ENCODE peak calls at places on chromosomes 16 and 17, in eight cellular contexts. One of them, this sample, is unnamed.
A peak's percentile ranks its signal among the peaks of the same experiment; 100 is the strongest.

GRCh38 chr17:83118071-83118841 is 38.8 kb downstream of the METRNL start:
- DNase-seq in right lobe of liver: peak; percentile 28
- DNase-seq in left lung: no peak
- DNase-seq in left ventricle myocardium inferior: peak; percentile 9
- DNase-seq in B cell: no peak
- DNase-seq in A549: no peak
- DNase-seq in mucosa of descending colon: no peak
- DNase-seq in breast epithelium: no peak
- DNase-seq in this sample: no peak

GRCh38 chr17:9360610-9361571 is 214.7 kb downstream of the STX8 start:
- DNase-seq in right lobe of liver: peak; percentile 82
- DNase-seq in left lung: no peak
- DNase-seq in left ventricle myocardium inferior: no peak
- DNase-seq in B cell: no peak
- DNase-seq in A549: peak; percentile 83
- DNase-seq in mucosa of descending colon: peak; percentile 4
- DNase-seq in breast epithelium: no peak
- DNase-seq in this sample: no peak

GRCh38 chr17:32854177-32854576 is 22.7 kb downstream of the MYO1D start:
- DNase-seq in right lobe of liver: no peak
- DNase-seq in left lung: no peak
- DNase-seq in left ventricle myocardium inferior: no peak
- DNase-seq in B cell: no peak
- DNase-seq in A549: no peak
- DNase-seq in mucosa of descending colon: no peak
- DNase-seq in breast epithelium: no peak
- DNase-seq in this sample: no peak

GRCh38 chr17:15262291-15263205 is 2.6 kb downstream of the PMP22 start:
- DNase-seq in right lobe of liver: peak; percentile 72
- DNase-seq in left lung: peak; percentile 91
- DNase-seq in left ventricle myocardium inferior: peak; percentile 92
- DNase-seq in B cell: no peak
- DNase-seq in A549: peak; percentile 98
- DNase-seq in mucosa of descending colon: peak; percentile 86
- DNase-seq in breast epithelium: peak; percentile 80
- DNase-seq in this sample: no peak

GRCh38 chr16:86834451-86835035 is 256.2 kb downstream of the FOXL1 start:
- DNase-seq in right lobe of liver: no peak
- DNase-seq in left lung: no peak
- DNase-seq in left ventricle myocardium inferior: no peak
- DNase-seq in B cell: no peak
- DNase-seq in A549: peak; percentile 19
- DNase-seq in mucosa of descending colon: no peak
- DNase-seq in breast epithelium: no peak
- DNase-seq in this sample: no peak

GRCh38 chr16:88760424-88761142 is 24.4 kb downstream of the PIEZO1 start:
- DNase-seq in right lobe of liver: no peak
- DNase-seq in left lung: no peak
- DNase-seq in left ventricle myocardium inferior: no peak
- DNase-seq in B cell: peak; percentile 27
- DNase-seq in A549: no peak
- DNase-seq in mucosa of descending colon: peak; percentile 72
- DNase-seq in breast epithelium: no peak
- DNase-seq in this sample: no peak

GRCh38 chr17:36602030-36602737 is 801 bp downstream of the MRM1 start:
- DNase-seq in right lobe of liver: no peak
- DNase-seq in left lung: no peak
- DNase-seq in left ventricle myocardium inferior: no peak
- DNase-seq in B cell: no peak
- DNase-seq in A549: peak; percentile 22
- DNase-seq in mucosa of descending colon: peak; percentile 43
- DNase-seq in breast epithelium: no peak
- DNase-seq in this sample: no peak

GRCh38 chr17:56131431-56131830 is 21.8 kb upstream of the ANKFN1 start:
- DNase-seq in right lobe of liver: no peak
- DNase-seq in left lung: no peak
- DNase-seq in left ventricle myocardium inferior: no peak
- DNase-seq in B cell: no peak
- DNase-seq in A549: no peak
- DNase-seq in mucosa of descending colon: no peak
- DNase-seq in breast epithelium: no peak
- DNase-seq in this sample: no peak

GRCh38 chr16:89107209-89107582 is 13.5 kb downstream of the ACSF3 start:
- DNase-seq in right lobe of liver: no peak
- DNase-seq in left lung: no peak
- DNase-seq in left ventricle myocardium inferior: no peak
- DNase-seq in B cell: no peak
- DNase-seq in A549: no peak
- DNase-seq in mucosa of descending colon: no peak
- DNase-seq in breast epithelium: no peak
- DNase-seq in this sample: no peak

GRCh38 chr17:35387496-35387895 is 14.1 kb upstream of the SLFN11 start:
- DNase-seq in right lobe of liver: no peak
- DNase-seq in left lung: no peak
- DNase-seq in left ventricle myocardium inferior: no peak
- DNase-seq in B cell: no peak
- DNase-seq in A549: no peak
- DNase-seq in mucosa of descending colon: no peak
- DNase-seq in breast epithelium: no peak
- DNase-seq in this sample: no peak

DNA sequence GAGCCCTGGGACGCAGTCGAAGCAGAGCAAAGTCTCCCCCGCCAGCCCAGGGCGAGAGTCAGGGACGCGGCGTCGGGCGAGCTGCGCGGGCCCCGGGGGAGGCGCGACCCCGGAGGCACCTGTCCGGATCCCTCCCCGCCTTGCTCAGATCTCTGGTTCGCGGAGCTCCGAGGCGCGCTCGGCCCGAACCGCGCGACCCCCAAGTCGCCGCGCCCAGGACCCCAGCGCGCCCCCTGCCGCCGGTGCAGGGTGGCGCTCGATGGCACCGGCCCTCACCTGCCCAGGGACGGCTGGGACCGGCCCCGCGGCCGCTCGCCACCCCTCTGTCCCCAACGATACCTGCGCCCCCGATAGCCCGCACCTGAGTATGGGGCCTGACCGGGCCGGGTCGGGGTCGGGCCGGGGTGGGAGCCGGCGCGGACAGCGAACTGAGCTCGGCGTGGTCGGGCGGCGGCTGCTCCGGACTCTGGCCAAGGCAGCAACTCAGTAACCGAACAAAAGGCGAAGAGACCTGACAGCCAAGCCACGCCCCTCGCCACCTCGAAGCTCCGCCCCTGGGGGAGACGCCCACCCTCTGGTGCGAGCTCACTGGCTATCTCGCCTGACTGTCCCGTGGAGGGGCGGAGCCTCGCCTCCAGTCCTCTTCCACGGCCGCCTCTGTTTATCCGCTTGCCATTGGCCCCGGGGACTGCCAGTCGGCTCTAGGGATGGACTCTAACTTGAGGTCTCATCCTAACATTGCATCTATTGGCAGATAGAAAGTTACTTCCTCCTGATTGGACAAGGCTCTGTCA is at the start of gene JUP:
- DNase-seq in right lobe of liver: peak; percentile 100
- DNase-seq in left lung: peak; percentile 99
- DNase-seq in left ventricle myocardium inferior: peak; percentile 100
- DNase-seq in B cell: peak; percentile 96
- DNase-seq in A549: peak; percentile 100
- DNase-seq in mucosa of descending colon: peak; percentile 100
- DNase-seq in breast epithelium: peak; percentile 100
- DNase-seq in this sample: peak; percentile 95
- TF ChIP-seq CTCF in right lobe of liver: peak; percentile 86
- TF ChIP-seq CTCF in left lung: peak; percentile 59
- TF ChIP-seq CTCF in left ventricle myocardium inferior: peak; percentile 78
- TF ChIP-seq CTCF in B cell: peak; percentile 78
- TF ChIP-seq CTCF in A549: peak; percentile 96
- TF ChIP-seq CTCF in mucosa of descending colon: no peak
- TF ChIP-seq CTCF in breast epithelium: no peak
- TF ChIP-seq CTCF in this sample: peak; percentile 46

GRCh38 chr17:40726919-40727318 is 23.4 kb upstream of the KRT24 start:
- DNase-seq in right lobe of liver: no peak
- DNase-seq in left lung: no peak
- DNase-seq in left ventricle myocardium inferior: no peak
- DNase-seq in B cell: no peak
- DNase-seq in A549: peak; percentile 20
- DNase-seq in mucosa of descending colon: no peak
- DNase-seq in breast epithelium: no peak
- DNase-seq in this sample: no peak
- TF ChIP-seq CTCF in right lobe of liver: peak; percentile 53
- TF ChIP-seq CTCF in left lung: peak; percentile 24
- TF ChIP-seq CTCF in left ventricle myocardium inferior: peak; percentile 36
- TF ChIP-seq CTCF in B cell: no peak
- TF ChIP-seq CTCF in A549: peak; percentile 53
- TF ChIP-seq CTCF in mucosa of descending colon: no peak
- TF ChIP-seq CTCF in breast epithelium: no peak
- TF ChIP-seq CTCF in this sample: peak; percentile 8

GRCh38 chr16:74775255-74775654 is 635 bp upstream of the FA2H start:
- DNase-seq in right lobe of liver: no peak
- DNase-seq in left lung: no peak
- DNase-seq in left ventricle myocardium inferior: no peak
- DNase-seq in B cell: no peak
- DNase-seq in A549: no peak
- DNase-seq in mucosa of descending colon: no peak
- DNase-seq in breast epithelium: no peak
- DNase-seq in this sample: no peak

GRCh38 chr16:74773431-74774222 is 993 bp downstream of the FA2H start:
- DNase-seq in right lobe of liver: no peak
- DNase-seq in left lung: no peak
- DNase-seq in left ventricle myocardium inferior: no peak
- DNase-seq in B cell: no peak
- DNase-seq in A549: no peak
- DNase-seq in mucosa of descending colon: peak; percentile 55
- DNase-seq in breast epithelium: no peak
- DNase-seq in this sample: no peak

GRCh38 chr16:74776926-74777325 is 2.3 kb upstream of the FA2H start:
- DNase-seq in right lobe of liver: no peak
- DNase-seq in left lung: no peak
- DNase-seq in left ventricle myocardium inferior: no peak
- DNase-seq in B cell: no peak
- DNase-seq in A549: no peak
- DNase-seq in mucosa of descending colon: no peak
- DNase-seq in breast epithelium: no peak
- DNase-seq in this sample: no peak

GRCh38 chr16:74771656-74772315 is 2.8 kb downstream of the FA2H start:
- DNase-seq in right lobe of liver: no peak
- DNase-seq in left lung: no peak
- DNase-seq in left ventricle myocardium inferior: no peak
- DNase-seq in B cell: peak; percentile 49
- DNase-seq in A549: no peak
- DNase-seq in mucosa of descending colon: no peak
- DNase-seq in breast epithelium: no peak
- DNase-seq in this sample: peak; percentile 83

DNA sequence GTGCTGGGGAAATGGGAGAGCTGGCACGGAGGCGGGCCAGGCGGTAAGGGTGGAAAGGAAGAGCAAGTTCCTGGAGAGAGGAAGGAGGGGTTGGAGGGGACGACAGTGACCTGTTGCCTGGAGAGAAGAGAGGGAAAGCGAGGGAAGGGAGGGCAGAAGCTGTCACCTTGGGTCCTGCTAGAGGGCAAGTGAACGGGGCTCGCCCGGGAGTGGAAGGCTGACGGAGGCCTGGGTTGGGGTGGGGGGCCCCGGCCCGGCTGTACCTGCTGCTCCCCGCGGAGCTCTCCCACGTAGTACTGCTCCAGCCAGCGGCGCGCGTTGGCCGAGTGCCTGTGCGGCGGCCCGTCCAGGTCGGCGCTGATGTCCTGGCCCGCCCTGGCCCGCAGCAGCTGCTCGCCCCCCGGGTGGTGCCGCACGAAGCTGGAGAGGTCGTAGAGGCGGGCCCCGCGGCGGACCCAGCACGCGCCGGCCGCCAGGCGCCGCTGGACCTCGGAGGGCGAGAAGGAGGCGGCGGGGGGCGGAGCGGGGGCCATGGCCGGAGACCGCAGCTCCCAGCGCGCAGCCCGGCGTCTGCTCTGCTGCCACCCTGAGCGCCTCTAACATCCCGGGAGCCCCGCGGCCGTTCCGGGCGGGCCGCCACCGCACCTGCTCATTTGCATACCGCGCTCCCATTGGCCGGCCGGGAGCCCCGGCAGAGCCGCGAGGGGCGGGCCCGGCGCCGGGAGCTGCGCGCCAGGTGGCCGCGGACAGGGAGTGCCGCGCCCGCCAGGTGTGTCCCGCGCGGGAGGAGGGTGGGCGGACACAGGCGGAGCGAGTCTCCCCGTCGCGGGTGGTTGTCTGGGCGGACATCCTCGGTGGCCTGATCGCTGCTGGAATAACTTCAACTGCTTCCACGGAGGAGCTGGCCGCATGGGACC is at the start of gene FA2H:
- DNase-seq in right lobe of liver: peak; percentile 82
- DNase-seq in left lung: peak; percentile 81
- DNase-seq in left ventricle myocardium inferior: peak; percentile 49
- DNase-seq in B cell: peak; percentile 93
- DNase-seq in A549: peak; percentile 71
- DNase-seq in mucosa of descending colon: peak; percentile 92
- DNase-seq in breast epithelium: peak; percentile 87
- DNase-seq in this sample: peak; percentile 91
- TF ChIP-seq CTCF in right lobe of liver: peak; percentile 28
- TF ChIP-seq CTCF in left lung: peak; percentile 35
- TF ChIP-seq CTCF in left ventricle myocardium inferior: peak; percentile 49
- TF ChIP-seq CTCF in B cell: peak; percentile 23
- TF ChIP-seq CTCF in A549: peak; percentile 50
- TF ChIP-seq CTCF in mucosa of descending colon: peak; percentile 32
- TF ChIP-seq CTCF in breast epithelium: no peak
- TF ChIP-seq CTCF in this sample: peak; percentile 38

DNA sequence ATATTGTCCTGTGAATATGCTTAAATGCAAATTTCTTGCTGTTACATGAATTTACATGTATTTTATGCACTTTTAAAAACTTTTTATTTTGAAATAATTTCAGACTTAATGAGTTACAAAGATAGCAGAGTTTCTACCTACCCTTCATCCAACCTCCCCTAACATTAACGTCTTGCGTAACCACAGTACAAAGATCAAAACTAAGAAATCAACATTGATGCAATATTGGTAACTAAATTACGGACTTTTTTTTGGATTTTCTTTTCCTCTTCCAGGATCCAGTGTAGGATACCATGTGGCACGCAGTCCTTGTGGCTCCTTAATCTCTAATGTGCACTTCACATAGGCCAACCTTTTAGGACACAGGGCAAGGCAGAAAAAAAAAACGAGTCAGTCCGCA is 124.9 kb downstream of the ABCC12 start:
- DNase-seq in right lobe of liver: no peak
- DNase-seq in left lung: no peak
- DNase-seq in left ventricle myocardium inferior: no peak
- DNase-seq in B cell: no peak
- DNase-seq in A549: no peak
- DNase-seq in mucosa of descending colon: no peak
- DNase-seq in breast epithelium: no peak
- DNase-seq in this sample: no peak
- TF ChIP-seq CTCF in right lobe of liver: no peak
- TF ChIP-seq CTCF in left lung: no peak
- TF ChIP-seq CTCF in left ventricle myocardium inferior: no peak
- TF ChIP-seq CTCF in B cell: no peak
- TF ChIP-seq CTCF in A549: no peak
- TF ChIP-seq CTCF in mucosa of descending colon: no peak
- TF ChIP-seq CTCF in breast epithelium: no peak
- TF ChIP-seq CTCF in this sample: no peak

This sample was measured in GM10248.